ENCODE peak calls at places on chromosomes 13 and 19, in nine cellular contexts. O is H54; N is K562; T is stimulated activated naive CD8-positive, alpha-beta T cell treated with anti-CD3 and anti-CD28 coated beads, Interleukin-15, amount 100 ng/mL, for 72 hours; Q is mammary epithelial cell; J is kidney epithelial cell; Y is iris pigment epithelial cell; V is activated T-cell treated with anti-CD3 and anti-CD28 coated beads for 1 hour; B is neural crest cell. E is an unnamed sample.

GRCh38 chr13:87356314-87356713 is 314.9 kb upstream of the SLITRK5 start:
- DNase-seq in O (no peak), N (no peak), T (no peak), Q (no peak), J (no peak), Y (no peak), V (no peak), B (no peak), E (no peak)

GRCh38 chr19:38640368-38640767 is 7.1 kb upstream of the ACTN4 start:
- DNase-seq in O (no peak), N (no peak), T (no peak), Q (no peak), J (no peak), Y (no peak), V (no peak), B (no peak), E (no peak)

GRCh38 chr19:9848060-9848459 is 12.9 kb downstream of the PIN1 start:
- DNase-seq in O (no peak), N (no peak), T (no peak), Q (no peak), J (no peak), Y (no peak), V (no peak), B (no peak), E (no peak)

GRCh38 chr13:76882431-76882830 is 3.8 kb downstream of the KCTD12 start:
- DNase-seq in O (no peak), N (no peak), T (no peak), Q (no peak), J (no peak), Y (peak; percentile 81), V (no peak), B (no peak), E (no peak)

GRCh38 chr13:48723168-48723567 is 69.4 kb downstream of the CYSLTR2 start:
- DNase-seq in O (no peak), N (no peak), T (no peak), Q (no peak), J (no peak), Y (no peak), V (no peak), B (no peak), E (no peak)

GRCh38 chr19:1956868-1957492 is 16.0 kb downstream of the CSNK1G2 start:
- DNase-seq in O (no peak), N (no peak), T (no peak), Q (no peak), J (no peak), Y (no peak), V (no peak), B (no peak), E (no peak)

GRCh38 chr13:28324181-28324789 is 170.6 kb downstream of the FLT1 start:
- DNase-seq in O (peak; percentile 33), N (peak; percentile 71), T (peak; percentile 50), Q (peak; percentile 46), J (peak; percentile 16), Y (peak; percentile 73), V (peak; percentile 24), B (peak; percentile 61), E (peak; percentile 47)

GRCh38 chr13:109955598-109955997 is 169.2 kb upstream of the IRS2 start:
- DNase-seq in O (no peak), N (no peak), T (no peak), Q (no peak), J (no peak), Y (peak; percentile 84), V (no peak), B (no peak), E (no peak)

GRCh38 chr13:99370476-99371272 is 63.5 kb upstream of the GPR183 start:
- DNase-seq in O (no peak), N (no peak), T (peak; percentile 10), Q (no peak), J (no peak), Y (no peak), V (no peak), B (no peak), E (no peak)

GRCh38 chr13:37791699-37792098 is 77.9 kb downstream of the TRPC4 start:
- DNase-seq in O (no peak), N (no peak), T (no peak), Q (no peak), J (no peak), Y (peak; percentile 21), V (no peak), B (no peak), E (no peak)

GRCh38 chr19:5784581-5785147 is at the start of gene PRR22:
- DNase-seq in O (no peak), N (no peak), T (no peak), Q (no peak), J (no peak), Y (no peak), V (no peak), B (no peak), E (no peak)

GRCh38 chr13:84831666-84832657 is 949.7 kb upstream of the SLITRK1 start:
- DNase-seq in O (no peak), N (no peak), T (no peak), Q (no peak), J (no peak), Y (no peak), V (no peak), B (no peak), E (no peak)

GRCh38 chr19:7199613-7200533 is 94.3 kb downstream of the INSR start:
- DNase-seq in O (peak; percentile 55), N (no peak), T (no peak), Q (no peak), J (no peak), Y (no peak), V (no peak), B (no peak), E (no peak)

GRCh38 chr13:66425741-66426140 is 804.4 kb downstream of the PCDH9 start:
- DNase-seq in O (no peak), N (no peak), T (no peak), Q (no peak), J (no peak), Y (peak; percentile 87), V (no peak), B (no peak), E (no peak)

GRCh38 chr13:81987677-81988357 is 1646.9 kb upstream of the SPRY2 start:
- DNase-seq in O (no peak), N (no peak), T (no peak), Q (no peak), J (no peak), Y (no peak), V (no peak), B (no peak), E (no peak)

GRCh38 chr19:47239610-47240296 is 8.8 kb upstream of the BBC3 start:
- DNase-seq in O (no peak), N (no peak), T (peak; percentile 61), Q (peak; percentile 25), J (no peak), Y (peak; percentile 51), V (peak; percentile 46), B (peak; percentile 55), E (peak; percentile 96)

GRCh38 chr13:111422352-111422751 is 101.9 kb downstream of the TEX29 start:
- DNase-seq in O (no peak), N (no peak), T (no peak), Q (no peak), J (no peak), Y (no peak), V (no peak), B (no peak), E (no peak)

GRCh38 chr19:48795055-48795854 is 15.6 kb downstream of the BCAT2 start:
- DNase-seq in O (peak; percentile 61), N (peak; percentile 94), T (peak; percentile 85), Q (peak; percentile 88), J (peak; percentile 72), Y (peak; percentile 95), V (peak; percentile 76), B (peak; percentile 84), E (peak; percentile 96)

GRCh38 chr13:43572601-43573360 is 214.0 kb downstream of the ENOX1 start:
- DNase-seq in O (no peak), N (no peak), T (no peak), Q (peak; percentile 69), J (no peak), Y (peak; percentile 35), V (no peak), B (no peak), E (no peak)